ENCODE peak calls at places on chromosome 18, in eight cellular contexts. One of them, this sample, is unnamed. For H4K20me1, the result is how much of the 10 kb centered on the place peaks cover.

GRCh38 chr18:59569321-59569720 is 127.9 kb downstream of the CCBE1 start:
- DNase-seq in HepG2: no peak
- DNase-seq in GM23338: no peak
- DNase-seq in K562: no peak
- DNase-seq in HCT116: no peak
- DNase-seq in GM12878: no peak
- DNase-seq in H1: no peak
- DNase-seq in endothelial cell of umbilical vein: peak
- DNase-seq in this sample: no peak

GRCh38 chr18:11747731-11748130 is 58.7 kb downstream of the GNAL start:
- DNase-seq in HepG2: no peak
- DNase-seq in GM23338: peak
- DNase-seq in K562: no peak
- DNase-seq in HCT116: no peak
- DNase-seq in GM12878: no peak
- DNase-seq in H1: no peak
- DNase-seq in endothelial cell of umbilical vein: no peak
- DNase-seq in this sample: peak

GRCh38 chr18:63182861-63183260 is 136.7 kb downstream of the BCL2 start:
- DNase-seq in HepG2: no peak
- DNase-seq in GM23338: no peak
- DNase-seq in K562: no peak
- DNase-seq in HCT116: no peak
- DNase-seq in GM12878: no peak
- DNase-seq in H1: no peak
- DNase-seq in endothelial cell of umbilical vein: no peak
- DNase-seq in this sample: no peak

GRCh38 chr18:23207994-23208393 is 72.7 kb downstream of the CABLES1 start:
- DNase-seq in HepG2: no peak
- DNase-seq in GM23338: no peak
- DNase-seq in K562: no peak
- DNase-seq in HCT116: no peak
- DNase-seq in GM12878: no peak
- DNase-seq in H1: no peak
- DNase-seq in endothelial cell of umbilical vein: no peak
- DNase-seq in this sample: no peak

GRCh38 chr18:28412521-28412920 is 235.6 kb upstream of the CDH2 start:
- DNase-seq in HepG2: no peak
- DNase-seq in GM23338: no peak
- DNase-seq in K562: no peak
- DNase-seq in HCT116: no peak
- DNase-seq in GM12878: no peak
- DNase-seq in H1: no peak
- DNase-seq in endothelial cell of umbilical vein: no peak
- DNase-seq in this sample: no peak

GRCh38 chr18:59848002-59848401 is 51.8 kb upstream of the PMAIP1 start:
- DNase-seq in HepG2: no peak
- DNase-seq in GM23338: no peak
- DNase-seq in K562: no peak
- DNase-seq in HCT116: no peak
- DNase-seq in GM12878: no peak
- DNase-seq in H1: no peak
- DNase-seq in endothelial cell of umbilical vein: no peak
- DNase-seq in this sample: no peak

GRCh38 chr18:12933323-12933722 is 14.5 kb upstream of the SEH1L start:
- DNase-seq in HepG2: peak
- DNase-seq in GM23338: no peak
- DNase-seq in K562: no peak
- DNase-seq in HCT116: no peak
- DNase-seq in GM12878: no peak
- DNase-seq in H1: no peak
- DNase-seq in endothelial cell of umbilical vein: no peak
- DNase-seq in this sample: no peak

GRCh38 chr18:5972298-5972697 is 77.0 kb upstream of the TMEM200C start:
- DNase-seq in HepG2: no peak
- DNase-seq in GM23338: no peak
- DNase-seq in K562: no peak
- DNase-seq in HCT116: no peak
- DNase-seq in GM12878: peak
- DNase-seq in H1: no peak
- DNase-seq in endothelial cell of umbilical vein: no peak
- DNase-seq in this sample: no peak

GRCh38 chr18:21703241-21703820 is 1.2 kb downstream of the ABHD3 start:
- DNase-seq in HepG2: no peak
- DNase-seq in GM23338: peak
- DNase-seq in K562: peak
- DNase-seq in HCT116: no peak
- DNase-seq in GM12878: peak
- DNase-seq in H1: no peak
- DNase-seq in endothelial cell of umbilical vein: no peak
- DNase-seq in this sample: peak

GRCh38 chr18:41071826-41072225 is 883.2 kb upstream of the PIK3C3 start:
- DNase-seq in HepG2: no peak
- DNase-seq in GM23338: no peak
- DNase-seq in K562: no peak
- DNase-seq in HCT116: no peak
- DNase-seq in GM12878: no peak
- DNase-seq in H1: no peak
- DNase-seq in endothelial cell of umbilical vein: no peak
- DNase-seq in this sample: no peak

GRCh38 chr18:23127145-23127544 is 8.1 kb upstream of the CABLES1 start:
- DNase-seq in HepG2: no peak
- DNase-seq in GM23338: no peak
- DNase-seq in K562: no peak
- DNase-seq in HCT116: no peak
- DNase-seq in GM12878: no peak
- DNase-seq in H1: no peak
- DNase-seq in endothelial cell of umbilical vein: no peak
- DNase-seq in this sample: no peak

GRCh38 chr18:1663879-1664705 is 759.4 kb downstream of the ADCYAP1 start:
- DNase-seq in HepG2: peak
- DNase-seq in GM23338: peak
- DNase-seq in K562: peak
- DNase-seq in HCT116: peak
- DNase-seq in GM12878: no peak
- DNase-seq in H1: peak
- DNase-seq in endothelial cell of umbilical vein: peak
- DNase-seq in this sample: peak

GRCh38 chr18:12516049-12516677 is 108.4 kb downstream of the PRELID3A start:
- DNase-seq in HepG2: no peak
- DNase-seq in GM23338: no peak
- DNase-seq in K562: peak
- DNase-seq in HCT116: no peak
- DNase-seq in GM12878: no peak
- DNase-seq in H1: no peak
- DNase-seq in endothelial cell of umbilical vein: peak
- DNase-seq in this sample: no peak

GRCh38 chr18:36758001-36758400 is 70.8 kb downstream of the TPGS2 start:
- DNase-seq in HepG2: no peak
- DNase-seq in GM23338: no peak
- DNase-seq in K562: no peak
- DNase-seq in HCT116: no peak
- DNase-seq in GM12878: no peak
- DNase-seq in H1: no peak
- DNase-seq in endothelial cell of umbilical vein: no peak
- DNase-seq in this sample: no peak

GRCh38 chr18:8453528-8453927 is 155.7 kb upstream of the RAB12 start:
- DNase-seq in HepG2: no peak
- DNase-seq in GM23338: no peak
- DNase-seq in K562: no peak
- DNase-seq in HCT116: no peak
- DNase-seq in GM12878: no peak
- DNase-seq in H1: no peak
- DNase-seq in endothelial cell of umbilical vein: no peak
- DNase-seq in this sample: no peak

GRCh38 chr18:62334110-62334509 is 9.0 kb downstream of the TNFRSF11A start:
- DNase-seq in HepG2: no peak
- DNase-seq in GM23338: no peak
- DNase-seq in K562: no peak
- DNase-seq in HCT116: no peak
- DNase-seq in GM12878: no peak
- DNase-seq in H1: peak
- DNase-seq in endothelial cell of umbilical vein: peak
- DNase-seq in this sample: no peak

GRCh38 chr18:433297-433696 is 67.2 kb downstream of the COLEC12 start:
- DNase-seq in HepG2: no peak
- DNase-seq in GM23338: no peak
- DNase-seq in K562: no peak
- DNase-seq in HCT116: no peak
- DNase-seq in GM12878: no peak
- DNase-seq in H1: no peak
- DNase-seq in endothelial cell of umbilical vein: no peak
- DNase-seq in this sample: no peak

GRCh38 chr18:75209129-75209951 is at the start of gene PTGR3:
- DNase-seq in HepG2: peak
- DNase-seq in GM23338: peak
- DNase-seq in K562: peak
- DNase-seq in HCT116: peak
- DNase-seq in GM12878: peak
- DNase-seq in H1: peak
- DNase-seq in endothelial cell of umbilical vein: peak
- DNase-seq in this sample: peak

GRCh38 chr18:12315911-12316310 is 7.9 kb downstream of the TUBB6 start:
- DNase-seq in HepG2: no peak
- DNase-seq in GM23338: no peak
- DNase-seq in K562: no peak
- DNase-seq in HCT116: no peak
- DNase-seq in GM12878: no peak
- DNase-seq in H1: no peak
- DNase-seq in endothelial cell of umbilical vein: no peak
- DNase-seq in this sample: no peak

GRCh38 chr18:59699750-59700534 is 2.7 kb upstream of the CCBE1 start:
- DNase-seq in HepG2: no peak
- DNase-seq in GM23338: peak
- DNase-seq in K562: no peak
- DNase-seq in HCT116: no peak
- DNase-seq in GM12878: no peak
- DNase-seq in H1: no peak
- DNase-seq in endothelial cell of umbilical vein: no peak
- DNase-seq in this sample: peak

GRCh38 chr18:30566877-30567276 is 475.7 kb downstream of the DSC3 start:
- DNase-seq in HepG2: no peak
- DNase-seq in GM23338: no peak
- DNase-seq in K562: peak
- DNase-seq in HCT116: no peak
- DNase-seq in GM12878: no peak
- DNase-seq in H1: no peak
- DNase-seq in endothelial cell of umbilical vein: no peak
- DNase-seq in this sample: no peak

GRCh38 chr18:30562231-30562630 is 480.3 kb downstream of the DSC3 start:
- DNase-seq in HepG2: no peak
- DNase-seq in GM23338: no peak
- DNase-seq in K562: no peak
- DNase-seq in HCT116: no peak
- DNase-seq in GM12878: no peak
- DNase-seq in H1: no peak
- DNase-seq in endothelial cell of umbilical vein: no peak
- DNase-seq in this sample: no peak
- TF ChIP-seq POLR2AphosphoS5 in HepG2: no peak
- TF ChIP-seq POLR2AphosphoS5 in GM23338: no peak
- TF ChIP-seq POLR2AphosphoS5 in K562: no peak
- TF ChIP-seq POLR2AphosphoS5 in HCT116: no peak
- TF ChIP-seq POLR2AphosphoS5 in GM12878: no peak
- TF ChIP-seq POLR2AphosphoS5 in H1: no peak
- TF ChIP-seq POLR2AphosphoS5 in endothelial cell of umbilical vein: no peak
- TF ChIP-seq POLR2AphosphoS5 in this sample: no peak

GRCh38 chr18:76445275-76445674 is 49.8 kb downstream of the ZNF516 start:
- DNase-seq in HepG2: no peak
- DNase-seq in GM23338: no peak
- DNase-seq in K562: no peak
- DNase-seq in HCT116: no peak
- DNase-seq in GM12878: no peak
- DNase-seq in H1: no peak
- DNase-seq in endothelial cell of umbilical vein: peak
- DNase-seq in this sample: no peak

GRCh38 chr18:76444436-76445105 is 50.5 kb downstream of the ZNF516 start:
- DNase-seq in HepG2: no peak
- DNase-seq in GM23338: no peak
- DNase-seq in K562: no peak
- DNase-seq in HCT116: no peak
- DNase-seq in GM12878: no peak
- DNase-seq in H1: no peak
- DNase-seq in endothelial cell of umbilical vein: no peak
- DNase-seq in this sample: no peak

GRCh38 chr18:76441668-76442412 is 53.2 kb downstream of the ZNF516 start:
- DNase-seq in HepG2: no peak
- DNase-seq in GM23338: no peak
- DNase-seq in K562: no peak
- DNase-seq in HCT116: no peak
- DNase-seq in GM12878: no peak
- DNase-seq in H1: no peak
- DNase-seq in endothelial cell of umbilical vein: no peak
- DNase-seq in this sample: no peak

GRCh38 chr18:76442413-76443171 is 52.5 kb downstream of the ZNF516 start:
- DNase-seq in HepG2: no peak
- DNase-seq in GM23338: peak
- DNase-seq in K562: no peak
- DNase-seq in HCT116: no peak
- DNase-seq in GM12878: no peak
- DNase-seq in H1: no peak
- DNase-seq in endothelial cell of umbilical vein: no peak
- DNase-seq in this sample: no peak

GRCh38 chr18:76443519-76444435 is 51.3 kb downstream of the ZNF516 start:
- DNase-seq in HepG2: no peak
- DNase-seq in GM23338: no peak
- DNase-seq in K562: no peak
- DNase-seq in HCT116: no peak
- DNase-seq in GM12878: no peak
- DNase-seq in H1: no peak
- DNase-seq in endothelial cell of umbilical vein: no peak
- DNase-seq in this sample: peak
- H4K20me1 ChIP-seq in HepG2: half or more
- H4K20me1 ChIP-seq in GM23338: under half
- H4K20me1 ChIP-seq in K562: under half
- H4K20me1 ChIP-seq in HCT116: under half
- H4K20me1 ChIP-seq in GM12878: under half
- H4K20me1 ChIP-seq in H1: under half
- H4K20me1 ChIP-seq in endothelial cell of umbilical vein: under half
- H4K20me1 ChIP-seq in this sample: under half

DNA sequence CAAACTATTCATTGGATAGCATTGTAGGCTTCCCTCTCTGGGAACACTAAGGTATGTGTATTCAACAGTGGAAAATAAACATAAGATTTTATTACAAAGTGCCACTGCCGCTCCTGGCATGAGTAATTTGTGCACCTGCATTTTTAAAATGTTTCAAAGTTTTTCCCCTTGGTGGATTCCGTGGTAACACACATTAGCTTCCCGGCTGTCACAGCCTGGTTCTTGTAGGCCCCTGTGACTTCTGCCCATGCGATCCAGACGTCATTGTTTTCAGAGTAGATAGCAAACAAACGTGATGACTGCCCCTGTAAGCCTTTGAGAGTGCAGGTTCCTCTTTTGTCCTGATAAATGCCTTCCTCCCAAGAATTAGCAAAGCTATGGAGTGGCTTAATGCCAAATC is 421.0 kb downstream of the ZNF521 start:
- DNase-seq in HepG2: peak
- DNase-seq in GM23338: peak
- DNase-seq in K562: no peak
- DNase-seq in HCT116: no peak
- DNase-seq in GM12878: no peak
- DNase-seq in H1: no peak
- DNase-seq in endothelial cell of umbilical vein: no peak
- DNase-seq in this sample: no peak
- TF ChIP-seq POLR2AphosphoS5 in HepG2: no peak
- TF ChIP-seq POLR2AphosphoS5 in GM23338: no peak
- TF ChIP-seq POLR2AphosphoS5 in K562: no peak
- TF ChIP-seq POLR2AphosphoS5 in HCT116: no peak
- TF ChIP-seq POLR2AphosphoS5 in GM12878: no peak
- TF ChIP-seq POLR2AphosphoS5 in H1: no peak
- TF ChIP-seq POLR2AphosphoS5 in endothelial cell of umbilical vein: no peak
- TF ChIP-seq POLR2AphosphoS5 in this sample: no peak

GRCh38 chr18:48943333-48943732 is 7.4 kb downstream of the SMAD7 start:
- DNase-seq in HepG2: no peak
- DNase-seq in GM23338: no peak
- DNase-seq in K562: no peak
- DNase-seq in HCT116: no peak
- DNase-seq in GM12878: no peak
- DNase-seq in H1: no peak
- DNase-seq in endothelial cell of umbilical vein: no peak
- DNase-seq in this sample: no peak
- H4K20me1 ChIP-seq in HepG2: half or more
- H4K20me1 ChIP-seq in GM23338: half or more
- H4K20me1 ChIP-seq in K562: under half
- H4K20me1 ChIP-seq in HCT116: under half
- H4K20me1 ChIP-seq in GM12878: under half
- H4K20me1 ChIP-seq in H1: under half
- H4K20me1 ChIP-seq in endothelial cell of umbilical vein: under half
- H4K20me1 ChIP-seq in this sample: half or more